ENCODE peak calls at places on chromosomes 1 and 21, in five cellular contexts. I is cerebellum, P is fibroblast of the conjunctiva, L is iris pigment epithelial cell, N is colonic mucosa. V is an unnamed sample.

GRCh38 chr1:25993197-25993951 is 4.5 kb downstream of the PAFAH2 start:
- DNase-seq in I (no peak), P (no peak), L (no peak), N (no peak), V (no peak)

GRCh38 chr21:37548521-37548981 is 182.0 kb downstream of the DYRK1A start:
- DNase-seq in I (no peak), P (no peak), L (no peak), N (no peak), V (no peak)

GRCh38 chr1:2194319-2194897 is at the start of gene FAAP20:
- DNase-seq in I (peak; percentile 80), P (no peak), L (peak; percentile 62), N (no peak), V (peak; percentile 63)

GRCh38 chr1:236108027-236108648 is 34.2 kb upstream of the GPR137B start:
- DNase-seq in I (no peak), P (no peak), L (peak; percentile 57), N (no peak), V (no peak)

GRCh38 chr1:110255388-110255787 is 45.3 kb downstream of the KCNC4 start:
- DNase-seq in I (peak; percentile 79), P (no peak), L (no peak), N (no peak), V (peak; percentile 89)

GRCh38 chr21:31938330-31939301 is 65.8 kb downstream of the HUNK start:
- DNase-seq in I (no peak), P (no peak), L (no peak), N (no peak), V (peak; percentile 28)

GRCh38 chr1:158687037-158687436 is 522 bp upstream of the SPTA1 start:
- DNase-seq in I (no peak), P (no peak), L (no peak), N (no peak), V (no peak)

GRCh38 chr21:19999369-20000272 is 998.6 kb upstream of the NCAM2 start:
- DNase-seq in I (no peak), P (no peak), L (no peak), N (no peak), V (no peak)

GRCh38 chr1:231724876-231725647 is 98.5 kb downstream of the DISC1 start:
- DNase-seq in I (no peak), P (peak; percentile 37), L (peak; percentile 70), N (peak; percentile 28), V (peak; percentile 93)

GRCh38 chr1:233240367-233240766 is 55.2 kb downstream of the PCNX2 start:
- DNase-seq in I (no peak), P (peak; percentile 27), L (peak; percentile 28), N (no peak), V (no peak)

GRCh38 chr1:53110370-53111072 is 31.9 kb downstream of the SLC1A7 start:
- DNase-seq in I (no peak), P (no peak), L (peak; percentile 87), N (no peak), V (no peak)

GRCh38 chr1:156146749-156147405 is 6.5 kb upstream of the SEMA4A start:
- DNase-seq in I (no peak), P (no peak), L (no peak), N (no peak), V (no peak)

GRCh38 chr21:36129219-36129618 is 5.7 kb upstream of the CBR3 start:
- DNase-seq in I (no peak), P (no peak), L (no peak), N (no peak), V (no peak)

GRCh38 chr1:206766251-206766856 is 4.2 kb upstream of the IL19 start:
- DNase-seq in I (no peak), P (no peak), L (peak; percentile 94), N (peak; percentile 45), V (peak; percentile 82)

GRCh38 chr21:18917602-18918001 is 514.0 kb upstream of the TMPRSS15 start:
- DNase-seq in I (no peak), P (no peak), L (no peak), N (no peak), V (no peak)

GRCh38 chr21:16305686-16306085 is 575.9 kb downstream of the USP25 start:
- DNase-seq in I (peak; percentile 24), P (no peak), L (peak; percentile 66), N (no peak), V (peak; percentile 32)

GRCh38 chr1:167592475-167592874 is 37.6 kb upstream of the RCSD1 start:
- DNase-seq in I (no peak), P (no peak), L (no peak), N (no peak), V (no peak)

GRCh38 chr1:91712981-91713841 is 172.7 kb downstream of the TGFBR3 start:
- DNase-seq in I (no peak), P (peak; percentile 30), L (peak; percentile 94), N (peak; percentile 41), V (peak; percentile 79)

GRCh38 chr1:35568975-35569395 is 4.1 kb upstream of the TFAP2E start:
- DNase-seq in I (peak; percentile 81), P (peak; percentile 51), L (peak; percentile 60), N (peak; percentile 69), V (peak; percentile 79)

GRCh38 chr1:227886993-227887696 is 60.6 kb downstream of the WNT9A start:
- DNase-seq in I (no peak), P (peak; percentile 33), L (peak; percentile 65), N (peak; percentile 57), V (peak; percentile 59)

GRCh38 chr1:2918441-2918840 is 102.8 kb upstream of the ACTRT2 start:
- DNase-seq in I (no peak), P (no peak), L (no peak), N (no peak), V (no peak)

GRCh38 chr1:228085287-228085926 is 2.9 kb downstream of the ARF1 start:
- DNase-seq in I (no peak), P (no peak), L (peak; percentile 87), N (peak; percentile 68), V (peak; percentile 99)

GRCh38 chr21:42187976-42188653 is 30.8 kb upstream of the ABCG1 start:
- DNase-seq in I (no peak), P (no peak), L (peak; percentile 38), N (no peak), V (no peak)

GRCh38 chr1:199447906-199448305 is 579.6 kb upstream of the NR5A2 start:
- DNase-seq in I (no peak), P (no peak), L (no peak), N (no peak), V (no peak)

GRCh38 chr1:245704765-245705164 is 550.0 kb downstream of the KIF26B start:
- DNase-seq in I (no peak), P (no peak), L (peak; percentile 50), N (no peak), V (no peak)